ENCODE peak calls at places on chromosomes 12 and 14, in six cellular contexts. O is GM12892, I is K562, Z is H1, G is HepG2, F is GM12878. Q is an unnamed sample.
A peak's percentile ranks its signal among the peaks of the same experiment; 100 is the strongest.

GRCh38 chr12:67501362-67501761 is 147.2 kb upstream of the DYRK2 start:
- DNase-seq in O (no peak), I (no peak), Z (no peak), G (no peak), F (no peak), Q (no peak)

GRCh38 chr12:68538722-68539614 is 71.7 kb upstream of the RAP1B start:
- DNase-seq in O (no peak), I (peak; percentile 41), Z (peak; percentile 51), G (no peak), F (peak; percentile 59), Q (no peak)

GRCh38 chr14:31340297-31341063 is 79.9 kb downstream of the HEATR5A start:
- DNase-seq in O (no peak), I (no peak), Z (no peak), G (no peak), F (no peak), Q (no peak)

GRCh38 chr12:9872743-9873142 is 3.6 kb upstream of the CLEC2B start:
- DNase-seq in O (no peak), I (no peak), Z (no peak), G (no peak), F (no peak), Q (no peak)

GRCh38 chr12:68835333-68835908 is 27.4 kb downstream of the MDM2 start:
- DNase-seq in O (no peak), I (no peak), Z (no peak), G (no peak), F (no peak), Q (no peak)

GRCh38 chr14:100691395-100692025 is 35.2 kb upstream of the DLK1 start:
- DNase-seq in O (no peak), I (no peak), Z (no peak), G (no peak), F (no peak), Q (no peak)

GRCh38 chr12:15721716-15722115 is 67.5 kb downstream of the EPS8 start:
- DNase-seq in O (no peak), I (no peak), Z (no peak), G (no peak), F (no peak), Q (no peak)

GRCh38 chr12:27101290-27101689 is 18.9 kb upstream of the C12orf71 start:
- DNase-seq in O (no peak), I (no peak), Z (no peak), G (no peak), F (no peak), Q (no peak)

GRCh38 chr12:123263196-123263817 is 8.3 kb downstream of the CDK2AP1 start:
- DNase-seq in O (no peak), I (no peak), Z (no peak), G (no peak), F (no peak), Q (no peak)

GRCh38 chr14:88026890-88027289 is 22.0 kb downstream of the GPR65 start:
- DNase-seq in O (no peak), I (no peak), Z (no peak), G (no peak), F (no peak), Q (no peak)

GRCh38 chr12:90045559-90045958 is 336.9 kb upstream of the ATP2B1 start:
- DNase-seq in O (no peak), I (no peak), Z (no peak), G (no peak), F (no peak), Q (no peak)

GRCh38 chr14:104889374-104889755 is 24.3 kb downstream of the CEP170B start:
- DNase-seq in O (no peak), I (no peak), Z (no peak), G (no peak), F (no peak), Q (no peak)

GRCh38 chr14:38065101-38065762 is 142.5 kb upstream of the SSTR1 start:
- DNase-seq in O (no peak), I (no peak), Z (no peak), G (no peak), F (no peak), Q (no peak)

GRCh38 chr12:29638528-29638927 is 141.0 kb upstream of the OVCH1 start:
- DNase-seq in O (no peak), I (no peak), Z (no peak), G (no peak), F (no peak), Q (no peak)

GRCh38 chr14:100292776-100293461 is 13.3 kb downstream of the SLC25A29 start:
- DNase-seq in O (no peak), I (no peak), Z (no peak), G (no peak), F (no peak), Q (no peak)

GRCh38 chr12:26633591-26634210 is 199.3 kb downstream of the ITPR2 start:
- DNase-seq in O (no peak), I (no peak), Z (no peak), G (peak; percentile 47), F (no peak), Q (no peak)

GRCh38 chr14:105885561-105886320 is 359.4 kb downstream of the TMEM121 start:
- DNase-seq in O (no peak), I (peak; percentile 1), Z (no peak), G (no peak), F (no peak), Q (no peak)

GRCh38 chr12:67697981-67698380 is 49.4 kb downstream of the DYRK2 start:
- DNase-seq in O (no peak), I (no peak), Z (no peak), G (no peak), F (no peak), Q (no peak)

GRCh38 chr14:94005324-94005723 is 8.2 kb downstream of the CCDC197 start:
- DNase-seq in O (no peak), I (peak; percentile 28), Z (no peak), G (no peak), F (no peak), Q (no peak)

GRCh38 chr12:108797677-108798076 is 59.7 kb downstream of the SSH1 start:
- DNase-seq in O (no peak), I (no peak), Z (no peak), G (no peak), F (no peak), Q (no peak)

GRCh38 chr12:111033281-111034147 is 113.1 kb upstream of the MYL2 start:
- DNase-seq in O (no peak), I (no peak), Z (peak; percentile 84), G (no peak), F (no peak), Q (no peak)

GRCh38 chr14:88551936-88552565 is 2.8 kb downstream of the PTPN21 start:
- DNase-seq in O (no peak), I (no peak), Z (peak; percentile 52), G (no peak), F (no peak), Q (no peak)

GRCh38 chr14:67580336-67581230 is 19.5 kb downstream of the PIGH start:
- DNase-seq in O (no peak), I (no peak), Z (no peak), G (no peak), F (no peak), Q (no peak)

GRCh38 chr12:122318607-122319311 is 52.5 kb upstream of the VPS33A start:
- DNase-seq in O (no peak), I (no peak), Z (no peak), G (no peak), F (no peak), Q (no peak)

GRCh38 chr14:95516554-95517209 is at the start of gene SYNE3:
- DNase-seq in O (peak; percentile 73), I (peak; percentile 80), Z (peak; percentile 58), G (no peak), F (no peak), Q (peak; percentile 71)

GRCh38 chr12:62787023-62787422 is 147.9 kb downstream of the PPM1H start:
- DNase-seq in O (no peak), I (no peak), Z (no peak), G (no peak), F (no peak), Q (no peak)

GRCh38 chr14:100304825-100305445 is 1.3 kb downstream of the SLC25A29 start:
- DNase-seq in O (no peak), I (peak; percentile 60), Z (peak; percentile 73), G (no peak), F (no peak), Q (no peak)

DNA sequence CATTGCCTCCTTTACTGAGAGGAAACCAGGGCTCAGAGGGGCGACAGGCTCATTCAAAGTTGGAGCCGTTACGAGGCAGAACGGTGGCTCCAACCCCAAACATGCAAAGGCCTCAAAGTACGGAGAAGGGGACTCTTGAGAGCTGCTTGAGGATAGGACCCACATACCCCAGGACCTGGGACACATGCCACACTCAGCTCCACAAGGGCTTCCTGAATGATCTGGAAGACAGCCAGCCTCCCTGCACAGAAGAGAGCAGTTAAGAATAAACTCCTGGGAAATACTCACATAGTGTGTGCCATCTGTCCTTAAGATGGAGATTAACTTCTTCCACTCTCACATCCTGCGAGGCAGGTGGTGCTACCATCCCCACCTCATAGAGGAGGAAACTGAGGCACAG is 26.6 kb upstream of the NXPH4 start:
- DNase-seq in O (no peak), I (no peak), Z (no peak), G (no peak), F (no peak), Q (no peak)
- TF ChIP-seq TAF1 in O (no peak), I (no peak), Z (no peak), G (no peak), F (no peak), Q (no peak)

GRCh38 chr12:106301611-106302321 is 767 bp upstream of the TCP11L2 start:
- DNase-seq in O (peak; percentile 19), I (peak; percentile 91), Z (peak; percentile 59), G (no peak), F (peak; percentile 53), Q (peak; percentile 21)
- TF ChIP-seq POLR2A in O (no peak), I (no peak), Z (no peak), G (no peak), F (peak; percentile 14), Q (no peak)

GRCh38 chr12:39145175-39145999 is 240.0 kb upstream of the CPNE8 start:
- DNase-seq in O (no peak), I (no peak), Z (peak; percentile 91), G (no peak), F (no peak), Q (peak; percentile 39)
- TF ChIP-seq TAF1 in O (no peak), I (no peak), Z (no peak), G (no peak), F (no peak), Q (no peak)

GRCh38 chr12:51244269-51244668 is 5.6 kb downstream of the DAZAP2 start:
- DNase-seq in O (no peak), I (no peak), Z (no peak), G (no peak), F (no peak), Q (no peak)
- TF ChIP-seq POLR2A in O (no peak), I (peak; percentile 51), Z (no peak), G (no peak), F (peak; percentile 20), Q (no peak)

GRCh38 chr14:63735720-63736119 is 7.9 kb upstream of the SGPP1 start:
- DNase-seq in O (no peak), I (no peak), Z (no peak), G (no peak), F (no peak), Q (no peak)

GRCh38 chr14:63737582-63738006 is 9.7 kb upstream of the SGPP1 start:
- DNase-seq in O (no peak), I (no peak), Z (no peak), G (no peak), F (peak; percentile 68), Q (no peak)
- TF ChIP-seq TAF1 in O (no peak), I (no peak), Z (no peak), G (no peak), F (no peak), Q (no peak)